ENCODE peak calls at places on chromosomes 4 and X, in nine cellular contexts. V is NCI-H1105 treated with DMSO at 0.1 percent for 48 hours; I is activated CD8-positive, alpha-beta memory T cell treated with anti-CD3 and anti-CD28 coated beads for 4 hours; F is fibroblast of mammary gland; X is type B pancreatic cell; D is GM04504; H is ovary; M is effector memory CD8-positive, alpha-beta T cell; T is anterior cingulate cortex. S is an unnamed sample.

GRCh38 chrX:111168314-111168713 is 72.3 kb downstream of the PAK3 start:
- DNase-seq in V (peak), X (no peak), I (no peak), F (peak), D (no peak), M (no peak), T (no peak), H (no peak), S (no peak)

GRCh38 chr4:77190053-77190452 is 33.0 kb downstream of the CCNG2 start:
- DNase-seq in I (no peak), D (no peak), V (no peak), M (no peak), F (no peak), X (no peak), H (no peak), T (no peak), S (no peak)

GRCh38 chr4:110195561-110196205 is 2.7 kb downstream of the ELOVL6 start:
- DNase-seq in I (no peak), T (no peak), V (no peak), M (no peak), H (no peak), X (no peak), F (peak), D (no peak), S (no peak)

GRCh38 chr4:107624024-107624423 is 96.0 kb downstream of the PAPSS1 start:
- DNase-seq in M (no peak), F (no peak), T (no peak), D (no peak), V (no peak), X (no peak), H (no peak), I (no peak), S (no peak)

GRCh38 chr4:139655116-139655515 is 10.5 kb upstream of the MGST2 start:
- DNase-seq in V (peak), H (no peak), T (peak), F (peak), M (no peak), D (peak), X (no peak), I (no peak), S (no peak)

GRCh38 chr4:40196724-40197281 is at the start of gene RHOH:
- DNase-seq in F (no peak), H (no peak), V (no peak), T (no peak), D (no peak), X (no peak), I (peak), M (peak), S (peak)

GRCh38 chr4:78032446-78032845 is 24.7 kb upstream of the FRAS1 start:
- DNase-seq in H (no peak), D (no peak), I (no peak), F (no peak), X (no peak), M (no peak), T (no peak), V (peak), S (no peak)

GRCh38 chr4:26217961-26218676 is 102.7 kb upstream of the RBPJ start:
- DNase-seq in V (no peak), M (no peak), I (no peak), F (peak), D (peak), H (no peak), T (no peak), X (no peak), S (no peak)

GRCh38 chr4:112940364-112940763 is 109.1 kb upstream of the ANK2 start:
- DNase-seq in X (no peak), T (no peak), V (no peak), H (no peak), M (no peak), I (no peak), D (no peak), F (no peak), S (no peak)

GRCh38 chr4:175702703-175703102 is 109.4 kb downstream of the GPM6A start:
- DNase-seq in V (no peak), D (no peak), H (no peak), F (no peak), T (no peak), I (no peak), M (no peak), X (no peak), S (no peak)

GRCh38 chr4:78409612-78410202 is 141.9 kb upstream of the ANXA3 start:
- DNase-seq in F (peak), T (no peak), D (no peak), H (no peak), M (no peak), V (no peak), X (no peak), I (no peak), S (no peak)

GRCh38 chr4:8843597-8843996 is 28.0 kb downstream of the HMX1 start:
- DNase-seq in H (no peak), V (no peak), M (no peak), I (no peak), D (no peak), T (no peak), F (no peak), X (no peak), S (no peak)

GRCh38 chr4:73885570-73886230 is 16.5 kb downstream of the CXCL1 start:
- DNase-seq in T (no peak), I (no peak), F (peak), D (no peak), M (no peak), V (no peak), X (no peak), H (no peak), S (no peak)

GRCh38 chr4:30208731-30209435 is 511.3 kb upstream of the PCDH7 start:
- DNase-seq in X (no peak), I (no peak), V (no peak), M (no peak), D (no peak), F (peak), H (no peak), T (no peak), S (no peak)

GRCh38 chr4:87093443-87094123 is 126.8 kb downstream of the KLHL8 start:
- DNase-seq in M (peak), I (no peak), T (peak), D (no peak), X (no peak), H (no peak), F (peak), V (peak), S (no peak)

GRCh38 chrX:7159132-7159861 is 11.3 kb upstream of the PUDP start:
- DNase-seq in F (peak), T (no peak), D (no peak), H (no peak), V (no peak), I (no peak), M (no peak), X (no peak), S (no peak)

GRCh38 chr4:8319061-8319460 is 49.5 kb downstream of the HTRA3 start:
- DNase-seq in H (no peak), X (no peak), D (no peak), F (no peak), M (no peak), I (no peak), V (no peak), T (no peak), S (no peak)

GRCh38 chr4:5988086-5988845 is 30.0 kb downstream of the C4orf50 start:
- DNase-seq in V (no peak), F (no peak), X (no peak), T (no peak), D (no peak), M (no peak), H (no peak), I (no peak), S (no peak)

GRCh38 chr4:158446106-158446505 is 75.6 kb upstream of the RXFP1 start:
- DNase-seq in X (no peak), T (no peak), F (peak), H (no peak), I (no peak), M (no peak), V (no peak), D (peak), S (no peak)

GRCh38 chr4:82601242-82602015 is 39.6 kb upstream of the TMEM150C start:
- DNase-seq in H (no peak), T (no peak), I (no peak), F (peak), M (no peak), X (no peak), D (no peak), V (no peak), S (no peak)

GRCh38 chrX:110671068-110671803 is 124.4 kb downstream of the CHRDL1 start:
- DNase-seq in H (no peak), X (no peak), D (no peak), I (no peak), M (no peak), F (peak), T (no peak), V (no peak), S (no peak)

GRCh38 chr4:81651500-81651899 is 179.8 kb upstream of the RASGEF1B start:
- DNase-seq in D (no peak), I (no peak), X (no peak), H (no peak), V (no peak), M (no peak), T (no peak), F (peak), S (no peak)

GRCh38 chrX:15815779-15816452 is 25.6 kb downstream of the ZRSR2 start:
- DNase-seq in F (peak), D (no peak), X (no peak), T (no peak), M (no peak), H (no peak), I (no peak), V (no peak), S (peak)

S was measured in naive thymus-derived CD4-positive, alpha-beta T cell.